ENCODE peak calls at places on chromosome 3, in nine cellular contexts. D is esophagus squamous epithelium, R is esophagus muscularis mucosa, W is transverse colon, I is sigmoid colon, P is body of pancreas, V is IMR-90, X is GM12878, N is A549. M is an unnamed sample.

GRCh38 chr3:44960387-44961026 is 15.5 kb downstream of the ZDHHC3 start:
- DNase-seq in D (no peak), R (no peak), W (no peak), I (no peak), P (no peak), V (peak; percentile 50), X (no peak), N (no peak), M (no peak)

GRCh38 chr3:134693804-134694203 is 43.0 kb upstream of the KY start:
- DNase-seq in D (no peak), R (no peak), W (no peak), I (no peak), P (no peak), V (no peak), X (no peak), N (no peak), M (no peak)

GRCh38 chr3:71438904-71439303 is 144.6 kb downstream of the FOXP1 start:
- DNase-seq in D (no peak), R (no peak), W (no peak), I (no peak), P (no peak), V (no peak), X (no peak), N (no peak), M (no peak)

GRCh38 chr3:107198522-107199271 is 178.5 kb upstream of the CCDC54 start:
- DNase-seq in D (no peak), R (no peak), W (no peak), I (no peak), P (no peak), V (peak; percentile 50), X (no peak), N (no peak), M (no peak)

GRCh38 chr3:11096266-11097135 is 57.8 kb upstream of the HRH1 start:
- DNase-seq in D (no peak), R (no peak), W (peak; percentile 47), I (peak; percentile 91), P (peak; percentile 59), V (peak; percentile 91), X (no peak), N (peak; percentile 73), M (peak; percentile 90)

GRCh38 chr3:58591496-58592133 is 14.4 kb upstream of the FAM107A start:
- DNase-seq in D (no peak), R (no peak), W (no peak), I (no peak), P (no peak), V (no peak), X (no peak), N (no peak), M (no peak)

GRCh38 chr3:113218011-113218678 is 6.8 kb downstream of the BOC start:
- DNase-seq in D (no peak), R (no peak), W (no peak), I (no peak), P (no peak), V (no peak), X (no peak), N (no peak), M (no peak)

GRCh38 chr3:23931597-23931996 is 13.5 kb upstream of the NR1D2 start:
- DNase-seq in D (no peak), R (no peak), W (no peak), I (no peak), P (no peak), V (no peak), X (no peak), N (no peak), M (no peak)

GRCh38 chr3:128011140-128011539 is 41.1 kb upstream of the SEC61A1 start:
- DNase-seq in D (no peak), R (no peak), W (peak; percentile 58), I (no peak), P (peak; percentile 77), V (peak; percentile 10), X (no peak), N (peak; percentile 68), M (no peak)

GRCh38 chr3:58308728-58309127 is 2.4 kb downstream of the HTD2 start:
- DNase-seq in D (no peak), R (no peak), W (no peak), I (peak; percentile 68), P (no peak), V (peak; percentile 12), X (no peak), N (no peak), M (peak; percentile 40)

GRCh38 chr3:61847784-61848462 is 286.6 kb downstream of the PTPRG start:
- DNase-seq in D (no peak), R (no peak), W (peak; percentile 71), I (peak; percentile 77), P (peak; percentile 40), V (no peak), X (no peak), N (no peak), M (peak; percentile 47)

GRCh38 chr3:64958187-64958586 is 270.4 kb upstream of the ADAMTS9 start:
- DNase-seq in D (no peak), R (no peak), W (no peak), I (no peak), P (peak; percentile 6), V (no peak), X (no peak), N (no peak), M (peak; percentile 32)

DNA sequence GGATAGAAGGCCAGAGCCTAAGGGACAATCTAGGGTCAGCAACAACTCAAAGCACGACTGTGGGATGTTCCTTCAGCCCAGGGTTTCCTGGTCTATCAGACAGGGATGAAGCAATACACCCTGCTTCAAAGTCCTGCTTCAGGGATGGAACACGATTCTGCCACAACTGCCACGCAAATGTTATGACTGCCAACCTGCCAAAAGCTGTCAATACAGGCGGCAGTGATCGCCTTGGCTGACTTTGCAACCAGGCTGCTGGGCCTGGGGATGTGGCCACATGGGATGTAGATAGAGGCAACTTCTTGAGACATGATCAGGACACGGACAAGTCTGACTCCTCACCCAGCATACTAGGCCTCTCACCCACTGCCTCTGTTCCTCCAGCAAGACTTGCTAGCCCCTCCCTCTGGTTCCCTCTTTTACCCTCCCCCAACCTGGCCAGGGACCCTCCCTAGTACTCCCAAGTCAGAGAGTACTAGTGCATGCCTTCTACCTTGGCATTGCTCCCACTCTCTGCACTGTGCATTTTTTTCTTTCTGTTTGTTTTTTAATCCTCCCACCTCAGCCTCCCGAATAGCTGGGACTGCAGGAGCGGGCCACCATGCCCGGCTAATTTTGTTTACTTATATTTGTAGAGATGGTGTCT is 7.6 kb downstream of the CCDC12 start:
- DNase-seq in D (no peak), R (no peak), W (no peak), I (no peak), P (no peak), V (no peak), X (no peak), N (no peak), M (no peak)
- H3K4me1 ChIP-seq in D (peaks cover 59% of the 10 kb centered on the region), R (peaks cover 83% of the 10 kb centered on the region), W (peaks cover 46% of the 10 kb centered on the region), I (peaks cover 62% of the 10 kb centered on the region), P (peaks cover 85% of the 10 kb centered on the region), V (peaks cover 22% of the 10 kb centered on the region), X (peaks cover 49% of the 10 kb centered on the region), N (peaks cover 76% of the 10 kb centered on the region), M (peaks cover 24% of the 10 kb centered on the region)

GRCh38 chr3:126478581-126479310 is 3.1 kb upstream of the ZXDC start:
- DNase-seq in D (no peak), R (no peak), W (no peak), I (no peak), P (no peak), V (no peak), X (no peak), N (no peak), M (no peak)

GRCh38 chr3:126476976-126477330 is 1.3 kb upstream of the ZXDC start:
- DNase-seq in D (no peak), R (no peak), W (no peak), I (no peak), P (no peak), V (no peak), X (no peak), N (no peak), M (no peak)

GRCh38 chr3:126475411-126476114 is at the start of gene ZXDC:
- DNase-seq in D (peak; percentile 61), R (peak; percentile 98), W (peak; percentile 95), I (peak; percentile 97), P (peak; percentile 96), V (peak; percentile 91), X (peak; percentile 70), N (peak; percentile 90), M (peak; percentile 95)

GRCh38 chr3:126474498-126475410 is 937 bp downstream of the ZXDC start:
- DNase-seq in D (peak; percentile 22), R (no peak), W (peak; percentile 45), I (peak; percentile 77), P (peak; percentile 68), V (peak; percentile 35), X (no peak), N (peak; percentile 57), M (peak; percentile 37)

DNA sequence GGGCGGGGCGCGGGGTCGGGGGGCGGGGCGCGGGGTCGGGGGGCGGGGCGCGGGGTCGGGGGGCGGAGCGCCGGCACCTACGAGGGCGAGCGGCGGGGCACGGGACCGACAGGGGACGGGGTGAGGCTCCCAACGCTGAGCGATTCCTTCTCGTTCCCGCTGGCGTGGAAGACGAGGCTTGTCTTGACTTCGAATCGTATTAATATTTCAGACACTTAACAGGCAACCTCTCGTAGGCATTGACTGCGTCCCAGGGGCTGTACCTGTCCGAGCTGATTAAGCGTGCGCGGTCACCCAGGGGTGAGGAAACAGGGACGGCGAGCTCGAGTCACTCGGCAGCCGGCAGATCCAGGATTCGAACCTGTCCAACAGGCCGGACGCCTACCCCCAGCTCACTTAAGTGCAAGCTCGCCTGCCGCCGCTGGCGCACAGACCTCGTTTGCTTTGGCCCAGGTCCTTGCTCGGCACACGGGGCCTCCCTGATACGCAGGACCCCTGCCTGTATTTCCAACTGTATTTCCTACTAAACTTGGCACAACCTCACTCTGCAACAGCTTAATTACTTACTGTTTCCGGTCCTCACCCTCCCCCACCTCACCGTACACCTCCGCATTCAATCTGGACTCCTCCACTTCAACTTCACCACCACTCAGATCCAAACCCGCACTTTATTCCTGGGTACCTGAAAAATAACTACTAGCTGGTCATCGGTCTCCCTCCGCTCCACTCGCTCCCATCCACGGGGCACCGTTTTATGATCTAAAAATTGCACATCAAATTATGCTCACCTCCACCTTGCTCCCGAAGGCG is 680 bp upstream of the ZXDC start:
- DNase-seq in D (peak; percentile 36), R (no peak), W (no peak), I (no peak), P (peak; percentile 72), V (peak; percentile 25), X (no peak), N (peak; percentile 59), M (peak; percentile 76)
- TF ChIP-seq POLR2A in D (no peak), R (peak; percentile 54), W (peak; percentile 80), I (peak; percentile 52), P (peak; percentile 87), V (no peak), X (no peak), N (peak; percentile 62), M (peak; percentile 58)

DNA sequence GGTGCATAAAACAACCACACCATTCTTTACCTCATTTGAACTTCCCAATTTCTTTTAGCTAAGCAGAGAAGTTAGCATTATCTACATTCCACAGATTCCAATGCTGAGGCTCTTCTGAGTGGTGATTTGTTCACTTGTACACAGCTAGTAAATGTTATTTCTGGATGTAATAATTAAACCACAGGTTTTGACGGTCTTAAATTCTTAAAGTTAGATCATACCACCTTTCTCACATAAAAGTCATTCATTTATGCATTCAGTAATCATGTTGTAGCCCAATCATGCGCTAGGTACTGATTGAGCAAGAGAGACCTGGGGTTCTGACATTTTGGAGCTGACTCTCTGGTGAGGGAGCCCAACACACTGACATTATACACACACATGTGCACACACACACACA is 102.5 kb downstream of the SST start:
- DNase-seq in D (no peak), R (no peak), W (no peak), I (no peak), P (no peak), V (peak; percentile 57), X (no peak), N (no peak), M (no peak)
- H3K4me3 ChIP-seq in D (no peak overlapping the region), R (no peak overlapping the region), W (no peak overlapping the region), I (no peak overlapping the region), P (no peak overlapping the region), V (no peak overlapping the region), X (no peak overlapping the region), N (no peak overlapping the region), M (no peak overlapping the region)

GRCh38 chr3:126132751-126133511 is 47.5 kb downstream of the ALDH1L1 start:
- DNase-seq in D (no peak), R (peak; percentile 79), W (peak; percentile 2), I (no peak), P (peak; percentile 1), V (peak; percentile 12), X (no peak), N (peak; percentile 9), M (peak; percentile 11)
- H3K4me1 ChIP-seq in D (no peaks in the 10 kb centered on the region), R (peaks cover 7% of the 10 kb centered on the region), W (no peaks in the 10 kb centered on the region), I (no peaks in the 10 kb centered on the region), P (peaks cover 16% of the 10 kb centered on the region), V (no peaks in the 10 kb centered on the region), X (no peaks in the 10 kb centered on the region), N (no peaks in the 10 kb centered on the region), M (no peaks in the 10 kb centered on the region)

M was measured in uterus.